ENCODE peak calls at places on chromosomes 11 and 22, in six cellular contexts. U is bronchial epithelial cell, Z is mucosa of descending colon, N is GM12865, Y is T follicular helper cell, O is fibroblast of lung. J is an unnamed sample.
A peak's percentile ranks its signal among the peaks of the same experiment; 100 is the strongest.

GRCh38 chr11:68412593-68413475 is 47.7 kb upstream of the PPP6R3 start:
- DNase-seq in Z (no peak), Y (no peak), U (no peak), N (peak; percentile 93), O (peak; percentile 38), J (no peak)

GRCh38 chr11:2526808-2527381 is 82.1 kb downstream of the KCNQ1 start:
- DNase-seq in N (peak; percentile 65), O (no peak), U (no peak), Y (no peak), Z (peak; percentile 89), J (no peak)

GRCh38 chr22:48794906-48795305 is 1032.8 kb downstream of the BRD1 start:
- DNase-seq in Y (no peak), Z (no peak), O (no peak), U (no peak), N (no peak), J (no peak)

GRCh38 chr11:121890377-121890776 is 225.6 kb downstream of the BLID start:
- DNase-seq in Y (no peak), O (peak; percentile 73), N (no peak), U (no peak), Z (no peak), J (no peak)

GRCh38 chr11:6633422-6634408 is 14.5 kb upstream of the TPP1 start:
- DNase-seq in N (no peak), Z (no peak), O (no peak), U (no peak), Y (no peak), J (no peak)

GRCh38 chr11:65172600-65172999 is 2.6 kb downstream of the SPDYC start:
- DNase-seq in Y (no peak), O (no peak), N (no peak), Z (no peak), U (no peak), J (no peak)

GRCh38 chr11:66020618-66021357 is 5.5 kb downstream of the CATSPER1 start:
- DNase-seq in Y (no peak), Z (peak; percentile 63), O (peak; percentile 61), N (no peak), U (peak; percentile 67), J (no peak)

GRCh38 chr22:38258895-38259294 is 13.9 kb downstream of the TMEM184B start:
- DNase-seq in O (peak; percentile 78), U (no peak), N (no peak), Z (no peak), Y (no peak), J (no peak)

GRCh38 chr11:62922189-62922589 is 1.0 kb upstream of the CHRM1 start:
- DNase-seq in Z (no peak), O (no peak), Y (no peak), N (no peak), U (peak; percentile 13), J (no peak)

GRCh38 chr22:38417252-38418060 is 37.5 kb downstream of the KCNJ4 start:
- DNase-seq in N (no peak), U (no peak), O (no peak), Z (peak; percentile 20), Y (no peak), J (no peak)

GRCh38 chr11:94147433-94147845 is 18.8 kb downstream of the PANX1 start:
- DNase-seq in O (no peak), N (no peak), U (no peak), Z (no peak), Y (no peak), J (no peak)

GRCh38 chr22:23539135-23539838 is 40.8 kb downstream of the IGLL1 start:
- DNase-seq in Z (peak; percentile 78), U (peak; percentile 68), Y (peak; percentile 54), O (peak; percentile 78), N (peak; percentile 87), J (peak; percentile 34)

GRCh38 chr22:41770715-41771452 is 29.6 kb upstream of the CCDC134 start:
- DNase-seq in U (peak; percentile 80), O (no peak), Y (no peak), N (no peak), Z (no peak), J (no peak)

GRCh38 chr11:122069946-122070345 is 46.1 kb downstream of the BLID start:
- DNase-seq in U (peak; percentile 43), Z (no peak), O (peak; percentile 92), Y (no peak), N (peak; percentile 67), J (peak; percentile 48)

GRCh38 chr11:61897387-61898246 is 6.3 kb upstream of the FADS3 start:
- DNase-seq in Y (peak; percentile 64), Z (peak; percentile 76), U (peak; percentile 43), N (peak; percentile 76), O (peak; percentile 67), J (peak; percentile 61)

GRCh38 chr11:123000721-123001120 is 19.1 kb upstream of the BSX start:
- DNase-seq in Y (no peak), O (no peak), Z (no peak), U (no peak), N (no peak), J (no peak)

GRCh38 chr11:130737041-130737830 is 179.0 kb downstream of the SNX19 start:
- DNase-seq in Z (no peak), Y (no peak), U (no peak), N (peak; percentile 5), O (no peak), J (no peak)

GRCh38 chr22:32992821-32993220 is 65.4 kb downstream of the SYN3 start:
- DNase-seq in Z (no peak), N (no peak), U (no peak), Y (no peak), O (no peak), J (no peak)

GRCh38 chr22:28054622-28054871 is 135.5 kb upstream of the PITPNB start:
- DNase-seq in Z (no peak), U (no peak), N (no peak), O (no peak), Y (no peak), J (no peak)

GRCh38 chr22:49533886-49534285 is 293.8 kb downstream of the BRD1 start:
- DNase-seq in N (no peak), O (no peak), U (no peak), Y (no peak), Z (no peak), J (no peak)

GRCh38 chr11:105229758-105230157 is 90.2 kb upstream of the CARD18 start:
- DNase-seq in Z (no peak), U (no peak), Y (no peak), N (no peak), O (peak; percentile 57), J (no peak)

GRCh38 chr11:19714093-19714386 is 1.4 kb downstream of the NAV2 start:
- DNase-seq in N (no peak), Y (no peak), U (no peak), O (no peak), Z (no peak), J (no peak)

GRCh38 chr11:65134240-65134951 is at the start of gene SYVN1:
- DNase-seq in Y (peak; percentile 87), N (peak; percentile 94), Z (peak; percentile 96), U (peak; percentile 71), O (peak; percentile 87), J (peak; percentile 72)

GRCh38 chr11:110130642-110131238 is 37.5 kb downstream of the ZC3H12C start:
- DNase-seq in Y (no peak), O (peak; percentile 71), U (no peak), N (no peak), Z (no peak), J (peak; percentile 8)

J was measured in hypothalamus.